ENCODE peak calls at places on chromosomes 1 and 21, in four cellular contexts. One of them, this sample, is unnamed.

GRCh38 chr1:180131510-180131909 is 23.2 kb upstream of the QSOX1 start:
- DNase-seq in A549: peak; percentile 24
- DNase-seq in HCT116: no peak
- DNase-seq in upper lobe of right lung: no peak
- DNase-seq in this sample: peak; percentile 68

GRCh38 chr1:112849425-112849966 is 106.5 kb downstream of the SLC16A1 start:
- DNase-seq in A549: peak; percentile 9
- DNase-seq in HCT116: no peak
- DNase-seq in upper lobe of right lung: no peak
- DNase-seq in this sample: peak; percentile 40

GRCh38 chr1:201275266-201275666 is 8.0 kb upstream of the PKP1 start:
- DNase-seq in upper lobe of right lung: no peak
- DNase-seq in HCT116: peak; percentile 79
- DNase-seq in A549: peak; percentile 91
- DNase-seq in this sample: peak; percentile 89

GRCh38 chr1:75908717-75909152 is 23.5 kb downstream of the ASB17 start:
- DNase-seq in upper lobe of right lung: no peak
- DNase-seq in HCT116: peak; percentile 40
- DNase-seq in A549: peak; percentile 53
- DNase-seq in this sample: peak; percentile 50

GRCh38 chr1:3494321-3495308 is 40.1 kb downstream of the ARHGEF16 start:
- DNase-seq in HCT116: no peak
- DNase-seq in upper lobe of right lung: no peak
- DNase-seq in A549: no peak
- DNase-seq in this sample: no peak

GRCh38 chr1:201530741-201531521 is 8.0 kb upstream of the NAV1 start:
- DNase-seq in A549: peak; percentile 75
- DNase-seq in upper lobe of right lung: peak; percentile 77
- DNase-seq in HCT116: peak; percentile 45
- DNase-seq in this sample: peak; percentile 64

GRCh38 chr1:20389551-20389950 is 96.5 kb downstream of the CAMK2N1 start:
- DNase-seq in A549: no peak
- DNase-seq in upper lobe of right lung: no peak
- DNase-seq in HCT116: no peak
- DNase-seq in this sample: no peak

GRCh38 chr1:206770531-206771352 is at the start of gene IL19:
- DNase-seq in A549: no peak
- DNase-seq in HCT116: no peak
- DNase-seq in upper lobe of right lung: no peak
- DNase-seq in this sample: peak; percentile 19

GRCh38 chr1:111448482-111448917 is 556 bp downstream of the WDR77 start:
- DNase-seq in A549: no peak
- DNase-seq in upper lobe of right lung: no peak
- DNase-seq in HCT116: no peak
- DNase-seq in this sample: no peak

GRCh38 chr1:151990856-151991198 is 2.8 kb downstream of the S100A10 start:
- DNase-seq in HCT116: no peak
- DNase-seq in A549: peak; percentile 70
- DNase-seq in upper lobe of right lung: no peak
- DNase-seq in this sample: no peak

GRCh38 chr1:51444096-51444495 is 75.0 kb downstream of the EPS15 start:
- DNase-seq in HCT116: no peak
- DNase-seq in upper lobe of right lung: no peak
- DNase-seq in A549: no peak
- DNase-seq in this sample: no peak

GRCh38 chr1:172717722-172718455 is 59.0 kb downstream of the FASLG start:
- DNase-seq in A549: peak; percentile 79
- DNase-seq in upper lobe of right lung: no peak
- DNase-seq in HCT116: no peak
- DNase-seq in this sample: peak; percentile 6

GRCh38 chr1:198764748-198765147 is 125.9 kb downstream of the PTPRC start:
- DNase-seq in A549: no peak
- DNase-seq in HCT116: no peak
- DNase-seq in upper lobe of right lung: no peak
- DNase-seq in this sample: no peak

GRCh38 chr1:202909494-202909893 is 17.5 kb downstream of the KLHL12 start:
- DNase-seq in upper lobe of right lung: no peak
- DNase-seq in HCT116: no peak
- DNase-seq in A549: no peak
- DNase-seq in this sample: no peak

GRCh38 chr1:72724951-72725863 is 442.9 kb upstream of the NEGR1 start:
- DNase-seq in A549: no peak
- DNase-seq in HCT116: no peak
- DNase-seq in upper lobe of right lung: peak; percentile 43
- DNase-seq in this sample: no peak

GRCh38 chr1:80054129-80054528 is 1047.6 kb upstream of the ADGRL4 start:
- DNase-seq in upper lobe of right lung: no peak
- DNase-seq in A549: peak; percentile 68
- DNase-seq in HCT116: peak; percentile 10
- DNase-seq in this sample: peak; percentile 98

GRCh38 chr1:19688041-19688842 is 23.6 kb downstream of the HTR6 start:
- DNase-seq in HCT116: no peak
- DNase-seq in upper lobe of right lung: no peak
- DNase-seq in A549: no peak
- DNase-seq in this sample: no peak

GRCh38 chr21:34956416-34957316 is 92.4 kb downstream of the RUNX1 start:
- DNase-seq in A549: peak; percentile 4
- DNase-seq in upper lobe of right lung: no peak
- DNase-seq in HCT116: no peak
- DNase-seq in this sample: no peak

GRCh38 chr1:231315887-231316286 is 21.8 kb downstream of the EXOC8 start:
- DNase-seq in HCT116: peak; percentile 44
- DNase-seq in A549: peak; percentile 58
- DNase-seq in upper lobe of right lung: peak; percentile 66
- DNase-seq in this sample: no peak

GRCh38 chr1:116478621-116479020 is 92.2 kb downstream of the CD58 start:
- DNase-seq in upper lobe of right lung: no peak
- DNase-seq in A549: no peak
- DNase-seq in HCT116: no peak
- DNase-seq in this sample: no peak

GRCh38 chr1:93459126-93459525 is 11.2 kb downstream of the FNBP1L start:
- DNase-seq in HCT116: no peak
- DNase-seq in A549: no peak
- DNase-seq in upper lobe of right lung: no peak
- DNase-seq in this sample: no peak

GRCh38 chr1:202164271-202165037 is 4.1 kb upstream of the PTPN7 start:
- DNase-seq in A549: no peak
- DNase-seq in HCT116: no peak
- DNase-seq in upper lobe of right lung: peak; percentile 48
- DNase-seq in this sample: no peak

GRCh38 chr1:6210606-6211355 is 4.9 kb downstream of the RNF207 start:
- DNase-seq in A549: no peak
- DNase-seq in HCT116: no peak
- DNase-seq in upper lobe of right lung: no peak
- DNase-seq in this sample: no peak

GRCh38 chr1:62295921-62296451 is 23.2 kb downstream of the KANK4 start:
- DNase-seq in HCT116: no peak
- DNase-seq in upper lobe of right lung: no peak
- DNase-seq in A549: no peak
- DNase-seq in this sample: peak; percentile 37

GRCh38 chr1:55695151-55695550 is 480.0 kb upstream of the USP24 start:
- DNase-seq in upper lobe of right lung: no peak
- DNase-seq in HCT116: no peak
- DNase-seq in A549: no peak
- DNase-seq in this sample: no peak

GRCh38 chr1:38728176-38728908 is 131.2 kb downstream of the RRAGC start:
- DNase-seq in HCT116: no peak
- DNase-seq in upper lobe of right lung: no peak
- DNase-seq in A549: no peak
- DNase-seq in this sample: no peak

GRCh38 chr1:40386796-40387195 is 13.3 kb downstream of the SMAP2 start:
- DNase-seq in HCT116: no peak
- DNase-seq in A549: no peak
- DNase-seq in upper lobe of right lung: no peak
- DNase-seq in this sample: no peak

GRCh38 chr1:224922404-224923164 is 6.9 kb upstream of the DNAH14 start:
- DNase-seq in HCT116: peak; percentile 31
- DNase-seq in upper lobe of right lung: no peak
- DNase-seq in A549: peak; percentile 48
- DNase-seq in this sample: peak; percentile 48

GRCh38 chr1:247538561-247538960 is 2.3 kb upstream of the OR2C3 start:
- DNase-seq in HCT116: no peak
- DNase-seq in A549: no peak
- DNase-seq in upper lobe of right lung: no peak
- DNase-seq in this sample: no peak

GRCh38 chr1:203269654-203270020 is 35.7 kb upstream of the BTG2 start:
- DNase-seq in upper lobe of right lung: no peak
- DNase-seq in HCT116: no peak
- DNase-seq in A549: no peak
- DNase-seq in this sample: no peak

GRCh38 chr1:217274416-217274815 is 356.5 kb downstream of the GPATCH2 start:
- DNase-seq in upper lobe of right lung: no peak
- DNase-seq in HCT116: no peak
- DNase-seq in A549: no peak
- DNase-seq in this sample: no peak

GRCh38 chr1:50873458-50874187 is 86.4 kb downstream of the FAF1 start:
- DNase-seq in upper lobe of right lung: no peak
- DNase-seq in A549: peak; percentile 78
- DNase-seq in HCT116: peak; percentile 68
- DNase-seq in this sample: peak; percentile 27

GRCh38 chr1:153937331-153937730 is 9.2 kb downstream of the DENND4B start:
- DNase-seq in upper lobe of right lung: peak; percentile 45
- DNase-seq in HCT116: no peak
- DNase-seq in A549: no peak
- DNase-seq in this sample: no peak

GRCh38 chr1:206012086-206012859 is 9.1 kb upstream of the RAB7B start:
- DNase-seq in HCT116: no peak
- DNase-seq in A549: no peak
- DNase-seq in upper lobe of right lung: peak; percentile 90
- DNase-seq in this sample: no peak

GRCh38 chr1:212700892-212701819 is 1.5 kb upstream of the BATF3 start:
- DNase-seq in A549: peak; percentile 74
- DNase-seq in HCT116: no peak
- DNase-seq in upper lobe of right lung: peak; percentile 73
- DNase-seq in this sample: no peak

GRCh38 chr1:74496699-74497098 is 15.7 kb downstream of the LRRC53 start:
- DNase-seq in upper lobe of right lung: no peak
- DNase-seq in HCT116: no peak
- DNase-seq in A549: no peak
- DNase-seq in this sample: no peak

DNA sequence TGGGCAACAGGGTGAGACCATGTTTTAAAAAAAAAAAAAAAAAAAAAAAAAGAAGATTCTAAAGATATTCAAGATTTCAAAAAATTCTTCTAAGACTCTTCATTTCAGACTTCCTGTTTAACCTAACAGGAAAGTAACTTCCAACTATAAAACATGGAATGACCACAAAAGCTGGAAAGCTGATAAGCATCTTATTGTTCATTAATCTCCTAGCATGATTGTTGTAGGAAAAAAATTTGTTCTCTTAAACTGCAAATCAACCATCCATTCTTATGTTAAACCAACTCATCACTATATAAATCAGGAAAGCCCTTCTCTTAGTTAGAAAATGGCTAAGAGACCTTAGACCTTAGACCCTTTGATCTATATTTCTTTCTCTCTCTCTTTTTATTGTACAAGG is 101.3 kb downstream of the UBE2U start:
- DNase-seq in HCT116: no peak
- DNase-seq in upper lobe of right lung: no peak
- DNase-seq in A549: no peak
- DNase-seq in this sample: no peak
- TF ChIP-seq CTCF in HCT116: no peak
- TF ChIP-seq CTCF in upper lobe of right lung: no peak
- TF ChIP-seq CTCF in A549: no peak
- TF ChIP-seq CTCF in this sample: no peak

GRCh38 chr1:230048922-230049321 is 18.1 kb upstream of the GALNT2 start:
- DNase-seq in A549: no peak
- DNase-seq in upper lobe of right lung: no peak
- DNase-seq in HCT116: no peak
- DNase-seq in this sample: no peak
- H3K27ac ChIP-seq in A549: no peak overlapping the region
- H3K27ac ChIP-seq in upper lobe of right lung: no peak overlapping the region
- H3K27ac ChIP-seq in HCT116: no peak overlapping the region
- H3K27ac ChIP-seq in this sample: no peak overlapping the region

GRCh38 chr1:43314233-43314632 is 13.5 kb downstream of the TIE1 start:
- DNase-seq in A549: no peak
- DNase-seq in HCT116: no peak
- DNase-seq in upper lobe of right lung: no peak
- DNase-seq in this sample: no peak

GRCh38 chr1:43313771-43314170 is 13.0 kb downstream of the TIE1 start:
- DNase-seq in upper lobe of right lung: no peak
- DNase-seq in HCT116: no peak
- DNase-seq in A549: no peak
- DNase-seq in this sample: no peak

GRCh38 chr1:43312638-43313515 is 12.1 kb downstream of the TIE1 start:
- DNase-seq in A549: no peak
- DNase-seq in upper lobe of right lung: peak; percentile 64
- DNase-seq in HCT116: no peak
- DNase-seq in this sample: no peak

GRCh38 chr1:43311521-43311920 is 10.7 kb downstream of the TIE1 start:
- DNase-seq in A549: no peak
- DNase-seq in upper lobe of right lung: peak; percentile 44
- DNase-seq in HCT116: no peak
- DNase-seq in this sample: no peak

DNA sequence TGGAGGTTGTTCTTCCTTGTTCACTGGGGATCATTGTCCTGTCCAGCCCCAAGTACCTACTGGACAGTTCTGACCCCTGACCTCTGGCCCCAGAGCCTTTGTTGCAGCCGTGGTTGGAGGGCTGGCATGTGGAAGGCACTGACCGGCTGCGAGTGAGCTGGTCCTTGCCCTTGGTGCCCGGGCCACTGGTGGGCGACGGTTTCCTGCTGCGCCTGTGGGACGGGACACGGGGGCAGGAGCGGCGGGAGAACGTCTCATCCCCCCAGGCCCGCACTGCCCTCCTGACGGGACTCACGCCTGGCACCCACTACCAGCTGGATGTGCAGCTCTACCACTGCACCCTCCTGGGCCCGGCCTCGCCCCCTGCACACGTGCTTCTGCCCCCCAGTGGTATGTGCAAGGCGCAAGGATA is 11.4 kb downstream of the TIE1 start:
- DNase-seq in A549: no peak
- DNase-seq in upper lobe of right lung: peak; percentile 55
- DNase-seq in HCT116: no peak
- DNase-seq in this sample: no peak
- TF ChIP-seq CTCF in A549: no peak
- TF ChIP-seq CTCF in upper lobe of right lung: no peak
- TF ChIP-seq CTCF in HCT116: no peak
- TF ChIP-seq CTCF in this sample: no peak

DNA sequence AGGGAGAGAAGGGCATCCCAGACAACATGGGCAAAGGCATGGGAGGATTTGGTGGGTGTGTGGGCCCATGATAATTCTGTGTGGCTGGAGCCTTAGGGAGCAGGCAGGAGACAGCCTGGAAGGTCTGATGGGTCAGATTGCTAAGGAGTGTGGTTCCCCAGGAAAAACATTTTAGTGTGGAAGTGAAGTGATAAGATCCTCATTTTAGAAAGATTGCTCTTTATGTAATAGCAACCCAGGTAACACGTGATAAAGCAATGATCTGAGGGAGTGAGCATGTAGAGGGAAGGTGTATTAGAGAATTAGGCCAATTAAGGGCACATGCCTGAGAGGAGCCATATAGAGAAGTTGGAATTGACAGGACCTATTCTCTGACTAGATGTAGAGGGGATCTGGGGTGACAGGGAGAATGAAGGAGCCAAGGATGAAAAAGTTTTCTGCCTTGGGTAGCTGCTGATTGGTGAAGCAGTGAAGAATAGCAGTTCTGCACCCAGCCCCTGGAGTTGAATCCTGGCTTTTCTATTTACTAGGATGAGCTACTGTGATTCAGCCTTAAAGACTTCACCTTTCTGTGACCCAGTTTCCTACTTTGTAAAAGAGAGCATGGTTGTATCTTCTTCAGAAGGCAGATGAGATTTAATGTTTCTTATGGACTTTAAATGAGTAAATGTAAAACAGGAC is 18.7 kb upstream of the SLAMF6 start:
- DNase-seq in upper lobe of right lung: no peak
- DNase-seq in HCT116: no peak
- DNase-seq in A549: peak; percentile 51
- DNase-seq in this sample: no peak
- H3K27ac ChIP-seq in upper lobe of right lung: no peak overlapping the region
- H3K27ac ChIP-seq in HCT116: no peak overlapping the region
- H3K27ac ChIP-seq in A549: peak overlapping the region; percentile 62
- H3K27ac ChIP-seq in this sample: no peak overlapping the region

This sample was measured in foreskin keratinocyte.